ENCODE peak calls at places on chromosomes 4 and X, in eight cellular contexts. W is Peyer's patch, M is tibial artery, S is mucosa of descending colon, R is heart right ventricle, D is choroid plexus epithelial cell, B is upper lobe of right lung, U is BE2C. I is an unnamed sample.

GRCh38 chrX:153922932-153923857 is 2.9 kb downstream of the ARHGAP4 start:
- DNase-seq in W (peak; percentile 54), M (peak; percentile 83), S (peak; percentile 66), R (peak; percentile 78), D (peak; percentile 70), B (peak; percentile 85), U (peak; percentile 73), I (peak; percentile 59)

GRCh38 chrX:154046262-154046771 is 26.6 kb upstream of the IRAK1 start:
- DNase-seq in W (no peak), M (no peak), S (no peak), R (peak; percentile 43), D (peak; percentile 81), B (no peak), U (peak; percentile 25), I (peak; percentile 96)

GRCh38 chrX:10677490-10677889 is 57.1 kb upstream of the MID1 start:
- DNase-seq in W (no peak), M (no peak), S (no peak), R (no peak), D (no peak), B (no peak), U (no peak), I (peak; percentile 7)

GRCh38 chrX:10017866-10018265 is 50.7 kb downstream of the CLDN34 start:
- DNase-seq in W (no peak), M (no peak), S (no peak), R (no peak), D (peak; percentile 85), B (no peak), U (no peak), I (peak; percentile 69)

GRCh38 chr4:82555279-82555678 is 6.5 kb downstream of the TMEM150C start:
- DNase-seq in W (no peak), M (no peak), S (no peak), R (no peak), D (no peak), B (no peak), U (no peak), I (no peak)

GRCh38 chr4:144645621-144646522 is at the start of gene HHIP:
- DNase-seq in W (no peak), M (peak; percentile 67), S (peak; percentile 39), R (no peak), D (peak; percentile 83), B (peak; percentile 87), U (peak; percentile 28), I (peak; percentile 83)

GRCh38 chr4:6248394-6248793 is 21.3 kb upstream of the WFS1 start:
- DNase-seq in W (no peak), M (no peak), S (peak; percentile 25), R (no peak), D (no peak), B (no peak), U (no peak), I (no peak)

GRCh38 chr4:2837904-2838496 is 5.6 kb upstream of the ADD1 start:
- DNase-seq in W (peak; percentile 83), M (peak; percentile 70), S (peak; percentile 78), R (peak; percentile 45), D (peak; percentile 73), B (peak; percentile 65), U (no peak), I (peak; percentile 69)

GRCh38 chr4:172881645-172882044 is 287.0 kb upstream of the GALNT7 start:
- DNase-seq in W (no peak), M (no peak), S (no peak), R (no peak), D (no peak), B (no peak), U (no peak), I (no peak)

GRCh38 chr4:18914182-18914581 is 892.6 kb upstream of the LCORL start:
- DNase-seq in W (no peak), M (no peak), S (no peak), R (no peak), D (no peak), B (no peak), U (no peak), I (no peak)

DNA sequence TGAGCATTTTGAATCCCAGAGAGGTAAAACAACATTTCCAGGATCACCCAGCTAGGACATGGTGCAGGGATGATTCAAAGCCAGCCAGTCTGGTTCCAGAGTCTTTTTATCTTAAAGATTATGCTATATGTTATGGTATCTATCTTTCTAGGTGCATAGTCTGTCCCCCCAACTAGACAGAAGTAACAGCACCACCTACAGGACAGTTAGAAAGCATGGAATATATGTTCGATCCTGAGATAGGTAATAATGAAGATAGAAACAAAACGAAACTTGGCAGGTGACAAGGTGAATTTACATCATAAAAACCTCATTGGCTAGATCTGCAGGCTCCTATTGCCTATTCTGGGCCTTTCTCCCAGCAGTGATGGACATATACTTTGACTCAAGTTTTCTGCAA is 723.2 kb downstream of the SMARCA1 start:
- DNase-seq in W (no peak), M (no peak), S (no peak), R (no peak), D (peak; percentile 3), B (no peak), U (no peak), I (no peak)
- TF ChIP-seq CTCF in W (no peak), M (no peak), S (no peak), R (no peak), D (no peak), B (no peak), U (peak; percentile 50), I (no peak)

GRCh38 chr4:110621328-110621812 is 1.5 kb downstream of the PITX2 start:
- DNase-seq in W (no peak), M (no peak), S (no peak), R (no peak), D (no peak), B (no peak), U (no peak), I (no peak)
- H3K4me3 ChIP-seq in W (peak overlapping the region; percentile 57), M (peak overlapping the region; percentile 47), S (no peak overlapping the region), R (peak overlapping the region; percentile 18), D (no peak overlapping the region), B (no peak overlapping the region), U (peak overlapping the region; percentile 25), I (no peak overlapping the region)

GRCh38 chr4:174873931-174874330 is 44.2 kb upstream of the ADAM29 start:
- DNase-seq in W (peak; percentile 51), M (no peak), S (no peak), R (no peak), D (peak; percentile 58), B (no peak), U (peak; percentile 28), I (no peak)
- TF ChIP-seq CTCF in W (peak; percentile 24), M (no peak), S (no peak), R (no peak), D (peak; percentile 69), B (no peak), U (peak; percentile 51), I (peak; percentile 7)

GRCh38 chr4:150237110-150237852 is 159.0 kb downstream of the DCLK2 start:
- DNase-seq in W (no peak), M (no peak), S (no peak), R (no peak), D (peak; percentile 93), B (no peak), U (no peak), I (peak; percentile 87)
- H3K4me3 ChIP-seq in W (no peak overlapping the region), M (no peak overlapping the region), S (no peak overlapping the region), R (no peak overlapping the region), D (peak overlapping the region; percentile 9), B (no peak overlapping the region), U (no peak overlapping the region), I (no peak overlapping the region)

GRCh38 chr4:1812720-1813119 is 19.6 kb downstream of the FGFR3 start:
- DNase-seq in W (no peak), M (no peak), S (no peak), R (no peak), D (no peak), B (no peak), U (no peak), I (no peak)

GRCh38 chr4:1815096-1815996 is 22.3 kb downstream of the FGFR3 start:
- DNase-seq in W (no peak), M (no peak), S (no peak), R (no peak), D (no peak), B (no peak), U (no peak), I (no peak)

GRCh38 chr4:1813231-1813630 is 20.1 kb downstream of the FGFR3 start:
- DNase-seq in W (no peak), M (no peak), S (no peak), R (no peak), D (no peak), B (no peak), U (no peak), I (no peak)

GRCh38 chr4:1813915-1814314 is 20.8 kb downstream of the FGFR3 start:
- DNase-seq in W (no peak), M (no peak), S (no peak), R (no peak), D (peak; percentile 14), B (no peak), U (peak; percentile 67), I (no peak)

DNA sequence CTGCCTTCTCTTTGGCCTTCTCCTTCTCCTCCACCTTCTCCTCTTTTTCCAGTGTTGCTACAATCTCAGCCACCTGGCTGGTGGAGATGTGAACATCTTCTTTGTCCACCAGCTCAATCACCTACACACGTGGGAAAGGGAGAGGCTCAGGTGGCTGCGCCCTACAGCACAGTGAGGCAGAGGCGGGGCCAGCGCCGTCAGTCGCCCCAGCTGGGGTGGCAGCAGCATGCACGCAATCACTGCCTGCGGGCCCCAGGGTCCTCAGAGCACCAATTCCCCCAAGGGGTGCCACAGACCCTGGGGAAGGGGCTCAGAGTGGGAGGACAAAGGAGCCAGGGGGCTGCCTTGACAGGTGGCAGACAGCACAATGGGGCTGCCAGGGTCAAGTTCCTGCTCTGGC is 21.4 kb downstream of the FGFR3 start:
- DNase-seq in W (no peak), M (no peak), S (no peak), R (no peak), D (no peak), B (no peak), U (peak; percentile 6), I (no peak)
- TF ChIP-seq CTCF in W (no peak), M (no peak), S (no peak), R (no peak), D (no peak), B (no peak), U (no peak), I (no peak)

GRCh38 chr4:174118171-174118570 is 165.3 kb downstream of the FBXO8 start:
- DNase-seq in W (no peak), M (no peak), S (no peak), R (no peak), D (no peak), B (no peak), U (peak; percentile 51), I (no peak)

GRCh38 chr4:174119051-174119450 is 164.4 kb downstream of the FBXO8 start:
- DNase-seq in W (no peak), M (no peak), S (no peak), R (no peak), D (peak; percentile 65), B (no peak), U (peak; percentile 58), I (peak; percentile 78)

GRCh38 chr4:174119818-174120217 is 163.6 kb downstream of the FBXO8 start:
- DNase-seq in W (no peak), M (no peak), S (no peak), R (no peak), D (no peak), B (no peak), U (no peak), I (no peak)

GRCh38 chr4:174120446-174121142 is 162.9 kb downstream of the FBXO8 start:
- DNase-seq in W (no peak), M (peak; percentile 65), S (peak; percentile 39), R (peak; percentile 67), D (peak; percentile 83), B (no peak), U (peak; percentile 78), I (peak; percentile 88)

GRCh38 chr4:174122705-174123104 is 160.8 kb downstream of the FBXO8 start:
- DNase-seq in W (no peak), M (no peak), S (no peak), R (no peak), D (peak; percentile 21), B (no peak), U (no peak), I (peak; percentile 81)
- H3K4me3 ChIP-seq in W (no peak overlapping the region), M (no peak overlapping the region), S (no peak overlapping the region), R (no peak overlapping the region), D (no peak overlapping the region), B (no peak overlapping the region), U (no peak overlapping the region), I (no peak overlapping the region)

I was measured in cardiac fibroblast.